ENCODE peak calls at places on chromosome 2, in six cellular contexts. K is GM12891, V is HepG2, C is GM12878, F is K562, W is H1. A is an unnamed sample.

GRCh38 chr2:158894078-158894477 is 74.4 kb upstream of the TANC1 start:
- DNase-seq in V (peak), C (no peak), F (no peak), K (no peak), W (no peak), A (no peak)

GRCh38 chr2:240435955-240436625 is 627 bp downstream of the GPC1 start:
- DNase-seq in C (no peak), W (no peak), F (no peak), K (no peak), V (no peak), A (no peak)

GRCh38 chr2:107927034-107927534 is 59.2 kb upstream of the SLC5A7 start:
- DNase-seq in C (no peak), K (no peak), F (no peak), W (no peak), V (no peak), A (no peak)

GRCh38 chr2:101150306-101151140 is 659 bp downstream of the TBC1D8 start:
- DNase-seq in V (no peak), F (no peak), W (peak), C (no peak), K (peak), A (peak)

GRCh38 chr2:179354739-179355537 is 90.3 kb upstream of the SESTD1 start:
- DNase-seq in F (no peak), C (no peak), V (no peak), K (no peak), W (no peak), A (no peak)

GRCh38 chr2:97267411-97268074 is 154.6 kb downstream of the ANKRD36 start:
- DNase-seq in F (peak), C (no peak), V (peak), K (no peak), W (no peak), A (no peak)

GRCh38 chr2:39138837-39139211 is 18.0 kb upstream of the SOS1 start:
- DNase-seq in C (no peak), V (peak), K (no peak), W (no peak), F (no peak), A (no peak)

GRCh38 chr2:50751255-50752069 is 280.5 kb downstream of the NRXN1 start:
- DNase-seq in W (no peak), V (no peak), C (no peak), F (no peak), K (no peak), A (no peak)

GRCh38 chr2:111119004-111119846 is 1.5 kb upstream of the BCL2L11 start:
- DNase-seq in V (no peak), K (no peak), W (peak), C (no peak), F (no peak), A (no peak)

GRCh38 chr2:219095406-219095940 is 34.8 kb upstream of the IHH start:
- DNase-seq in K (no peak), V (no peak), C (no peak), F (no peak), W (no peak), A (no peak)

GRCh38 chr2:60515751-60516226 is 37.7 kb downstream of the BCL11A start:
- DNase-seq in C (peak), W (peak), V (no peak), F (no peak), K (no peak), A (no peak)

GRCh38 chr2:169366066-169366465 is 3.7 kb upstream of the LRP2 start:
- DNase-seq in F (no peak), K (no peak), V (no peak), C (no peak), W (no peak), A (no peak)

GRCh38 chr2:150811259-150811912 is 323.9 kb upstream of the RND3 start:
- DNase-seq in W (no peak), C (no peak), F (no peak), K (no peak), V (no peak), A (no peak)

GRCh38 chr2:241798631-241799521 is 10.1 kb upstream of the NEU4 start:
- DNase-seq in K (peak), C (no peak), W (no peak), V (peak), F (no peak), A (peak)

GRCh38 chr2:33022395-33022985 is 75.7 kb downstream of the LTBP1 start:
- DNase-seq in W (no peak), K (no peak), V (no peak), F (no peak), C (no peak), A (no peak)

GRCh38 chr2:146246734-146247523 is 1597.9 kb upstream of the ACVR2A start:
- DNase-seq in V (no peak), C (no peak), F (no peak), K (no peak), W (no peak), A (no peak)

GRCh38 chr2:190043441-190043840 is 19.1 kb downstream of the MSTN start:
- DNase-seq in F (no peak), W (no peak), C (no peak), K (no peak), V (no peak), A (no peak)

GRCh38 chr2:20348542-20348941 is 2.1 kb downstream of the PUM2 start:
- DNase-seq in W (no peak), V (no peak), K (no peak), C (no peak), F (peak), A (no peak)

GRCh38 chr2:55947759-55948158 is 24.2 kb upstream of the EFEMP1 start:
- DNase-seq in V (no peak), K (no peak), F (no peak), W (no peak), C (no peak), A (no peak)

GRCh38 chr2:120443946-120444345 is 98.0 kb downstream of the INHBB start:
- DNase-seq in W (no peak), F (no peak), C (no peak), V (no peak), K (no peak), A (no peak)

GRCh38 chr2:18742382-18742781 is 153.0 kb upstream of the NT5C1B start:
- DNase-seq in C (no peak), W (no peak), K (no peak), V (no peak), F (no peak), A (no peak)

GRCh38 chr2:208222351-208222750 is 32.5 kb downstream of the IDH1 start:
- DNase-seq in W (no peak), C (no peak), V (no peak), K (no peak), F (peak), A (no peak)

GRCh38 chr2:206657087-206657486 is 14.8 kb downstream of the FAM237A start:
- DNase-seq in C (no peak), F (no peak), V (no peak), K (no peak), W (no peak), A (no peak)

GRCh38 chr2:240775911-240776310 is 44.1 kb downstream of the KIF1A start:
- DNase-seq in F (no peak), V (no peak), K (no peak), W (no peak), C (no peak), A (no peak)

GRCh38 chr2:223856584-223856983 is 19.2 kb upstream of the AP1S3 start:
- DNase-seq in C (no peak), V (no peak), W (no peak), K (no peak), F (no peak), A (no peak)

GRCh38 chr2:110994250-110994961 is 126.3 kb upstream of the BCL2L11 start:
- DNase-seq in C (no peak), F (no peak), V (no peak), K (no peak), W (no peak), A (no peak)

GRCh38 chr2:223549215-223549614 is 52.9 kb downstream of the SCG2 start:
- DNase-seq in K (no peak), V (peak), F (no peak), W (no peak), C (no peak), A (no peak)

GRCh38 chr2:153043385-153043784 is 325.0 kb downstream of the ARL6IP6 start:
- DNase-seq in K (no peak), W (no peak), C (no peak), V (no peak), F (no peak), A (no peak)

GRCh38 chr2:41930807-41931566 is 116.8 kb upstream of the PKDCC start:
- DNase-seq in V (no peak), C (peak), W (no peak), F (no peak), K (no peak), A (no peak)

GRCh38 chr2:64367868-64368267 is 86.1 kb upstream of the LGALSL start:
- DNase-seq in K (no peak), C (no peak), W (no peak), V (no peak), F (no peak), A (no peak)

GRCh38 chr2:36568533-36569246 is 29.3 kb downstream of the FEZ2 start:
- DNase-seq in C (no peak), K (no peak), V (no peak), F (no peak), W (no peak), A (no peak)

GRCh38 chr2:233351423-233351822 is 2.9 kb upstream of the DGKD start:
- DNase-seq in F (no peak), W (no peak), V (no peak), C (no peak), K (no peak), A (no peak)

GRCh38 chr2:47688561-47688960 is 94.4 kb upstream of the MSH6 start:
- DNase-seq in K (no peak), C (no peak), W (no peak), V (no peak), F (no peak), A (no peak)

GRCh38 chr2:224561234-224562005 is 23.7 kb downstream of the CUL3 start:
- DNase-seq in W (no peak), K (no peak), F (no peak), V (no peak), C (peak), A (no peak)

GRCh38 chr2:177352441-177353070 is 40.0 kb upstream of the AGPS start:
- DNase-seq in K (no peak), F (no peak), C (no peak), W (no peak), V (no peak), A (no peak)

GRCh38 chr2:207421661-207422060 is 108.1 kb upstream of the CREB1 start:
- DNase-seq in F (no peak), C (no peak), V (no peak), W (no peak), K (no peak), A (no peak)

GRCh38 chr2:67846341-67847070 is 216.3 kb downstream of the C1D start:
- DNase-seq in C (no peak), K (peak), F (peak), V (peak), W (peak), A (peak)

GRCh38 chr2:67845557-67846114 is 217.2 kb downstream of the C1D start:
- DNase-seq in F (no peak), K (no peak), C (no peak), V (no peak), W (no peak), A (no peak)

GRCh38 chr2:67851946-67852345 is 210.9 kb downstream of the C1D start:
- DNase-seq in K (no peak), W (no peak), F (no peak), C (no peak), V (no peak), A (no peak)

GRCh38 chr2:67844024-67844540 is 218.7 kb downstream of the C1D start:
- DNase-seq in C (no peak), K (no peak), F (no peak), W (no peak), V (no peak), A (no peak)

GRCh38 chr2:67848551-67848950 is 214.3 kb downstream of the C1D start:
- DNase-seq in F (no peak), V (no peak), K (no peak), W (no peak), C (no peak), A (no peak)
- TF ChIP-seq POLR2A in F (no peak), V (no peak), K (no peak), W (no peak), C (no peak), A (no peak)

GRCh38 chr2:37764739-37765138 is 93.3 kb upstream of the CDC42EP3 start:
- DNase-seq in C (no peak), V (no peak), F (no peak), W (no peak), K (no peak), A (no peak)
- TF ChIP-seq TAF1 in C (no peak), V (no peak), F (no peak), W (no peak), K (no peak), A (no peak)

DNA sequence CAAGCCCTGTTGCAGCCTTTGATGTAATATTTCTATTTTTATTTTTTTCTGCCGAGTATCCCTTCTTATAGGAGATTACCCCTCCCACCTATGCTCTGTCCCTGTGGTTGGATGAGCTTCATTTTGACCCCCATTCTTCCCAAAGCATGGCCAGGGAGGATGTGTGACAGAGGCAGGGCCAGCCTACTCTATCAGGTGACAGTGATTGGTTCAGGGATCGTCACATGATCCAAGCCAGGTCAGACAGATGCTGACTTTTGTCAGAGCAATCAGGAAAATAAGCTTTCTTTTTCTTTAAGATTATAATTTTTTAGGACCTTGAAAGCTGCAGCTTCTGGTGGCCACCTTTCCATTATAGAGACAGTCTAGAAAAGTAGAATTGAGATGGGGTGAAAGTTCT is 314.3 kb downstream of the NUP35 start:
- DNase-seq in V (no peak), K (no peak), F (no peak), C (no peak), W (no peak), A (no peak)
- TF ChIP-seq POLR2A in V (no peak), K (no peak), F (no peak), C (no peak), W (no peak), A (no peak)

GRCh38 chr2:226474131-226474530 is 325.5 kb downstream of the IRS1 start:
- DNase-seq in F (no peak), V (no peak), W (no peak), C (no peak), K (no peak), A (no peak)

GRCh38 chr2:226478121-226478809 is 321.4 kb downstream of the IRS1 start:
- DNase-seq in K (no peak), F (no peak), C (no peak), W (no peak), V (peak), A (no peak)

GRCh38 chr2:226471987-226472470 is 327.6 kb downstream of the IRS1 start:
- DNase-seq in F (no peak), W (no peak), C (no peak), V (no peak), K (no peak), A (no peak)

GRCh38 chr2:226477221-226478120 is 322.1 kb downstream of the IRS1 start:
- DNase-seq in W (no peak), C (no peak), F (no peak), K (no peak), V (no peak), A (no peak)

DNA sequence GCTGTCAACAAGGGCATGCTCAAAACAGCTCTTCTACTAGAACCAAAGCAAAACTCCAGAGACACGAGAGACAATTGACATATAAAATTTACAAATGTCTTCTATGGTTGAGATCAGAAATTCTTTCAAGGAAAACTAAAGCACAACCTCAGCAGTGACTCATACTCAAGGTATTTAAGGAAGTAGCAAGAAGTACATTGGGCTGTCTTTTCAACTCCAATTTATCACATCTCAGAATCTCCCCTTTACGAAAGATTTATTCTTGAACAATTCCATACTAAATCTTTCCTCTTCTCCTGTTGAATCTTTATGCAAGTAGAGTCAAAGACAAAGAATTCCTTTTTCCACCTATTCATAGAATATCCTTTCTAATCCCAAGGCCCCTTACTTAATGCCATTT is 324.0 kb downstream of the IRS1 start:
- DNase-seq in V (no peak), C (no peak), K (no peak), F (no peak), W (no peak), A (no peak)
- TF ChIP-seq TAF1 in V (no peak), C (no peak), K (no peak), F (no peak), W (no peak), A (no peak)

A was measured in GM12892.